ENCODE peak calls at places on chromosomes 4 and X, in four cellular contexts. Y is A549, E is WTC11, M is K562. U is an unnamed sample.
A peak's percentile ranks its signal among the peaks of the same experiment; 100 is the strongest.

GRCh38 chr4:10186228-10187214 is 69.9 kb upstream of the WDR1 start:
- DNase-seq in Y (no peak), E (no peak), M (peak; percentile 60), U (no peak)

GRCh38 chr4:117773067-117773946 is 261.0 kb upstream of the NDST3 start:
- DNase-seq in Y (no peak), E (no peak), M (no peak), U (no peak)

GRCh38 chr4:72569719-72570235 is 756 bp upstream of the ADAMTS3 start:
- DNase-seq in Y (no peak), E (no peak), M (no peak), U (no peak)

GRCh38 chr4:74544655-74545361 is 99.9 kb downstream of the AREG start:
- DNase-seq in Y (peak; percentile 82), E (no peak), M (no peak), U (peak; percentile 24)

GRCh38 chr4:183876268-183876934 is 28.7 kb upstream of the STOX2 start:
- DNase-seq in Y (peak; percentile 62), E (no peak), M (no peak), U (no peak)

GRCh38 chrX:46407753-46408130 is 137.5 kb downstream of the ZNF674 start:
- DNase-seq in Y (no peak), E (no peak), M (no peak), U (no peak)

GRCh38 chrX:1420371-1420770 is 28.5 kb upstream of the SLC25A6 start:
- DNase-seq in Y (no peak), E (peak; percentile 10), M (no peak), U (no peak)

GRCh38 chrX:23888887-23889501 is 18.7 kb downstream of the APOO start:
- DNase-seq in Y (peak; percentile 82), E (no peak), M (no peak), U (no peak)

GRCh38 chrX:40773809-40774208 is 38.5 kb upstream of the MED14 start:
- DNase-seq in Y (peak; percentile 7), E (no peak), M (no peak), U (no peak)

GRCh38 chr4:159428975-159429692 is 326.3 kb downstream of the RAPGEF2 start:
- DNase-seq in Y (no peak), E (no peak), M (no peak), U (no peak)

GRCh38 chr4:13541720-13542576 is 2.4 kb downstream of the NKX3-2 start:
- DNase-seq in Y (peak; percentile 38), E (peak; percentile 80), M (no peak), U (no peak)

GRCh38 chr4:37628977-37629609 is 57.1 kb downstream of the RELL1 start:
- DNase-seq in Y (peak; percentile 63), E (no peak), M (peak; percentile 43), U (no peak)

GRCh38 chr4:110609044-110609750 is 13.7 kb downstream of the PITX2 start:
- DNase-seq in Y (no peak), E (no peak), M (no peak), U (no peak)

GRCh38 chr4:39126256-39127095 is 55.9 kb upstream of the WDR19 start:
- DNase-seq in Y (no peak), E (no peak), M (no peak), U (no peak)

GRCh38 chr4:151013491-151013890 is 1.6 kb downstream of the LRBA start:
- DNase-seq in Y (no peak), E (no peak), M (no peak), U (no peak)

GRCh38 chr4:15652191-15652590 is 3.0 kb downstream of the FBXL5 start:
- DNase-seq in Y (no peak), E (no peak), M (no peak), U (no peak)

DNA sequence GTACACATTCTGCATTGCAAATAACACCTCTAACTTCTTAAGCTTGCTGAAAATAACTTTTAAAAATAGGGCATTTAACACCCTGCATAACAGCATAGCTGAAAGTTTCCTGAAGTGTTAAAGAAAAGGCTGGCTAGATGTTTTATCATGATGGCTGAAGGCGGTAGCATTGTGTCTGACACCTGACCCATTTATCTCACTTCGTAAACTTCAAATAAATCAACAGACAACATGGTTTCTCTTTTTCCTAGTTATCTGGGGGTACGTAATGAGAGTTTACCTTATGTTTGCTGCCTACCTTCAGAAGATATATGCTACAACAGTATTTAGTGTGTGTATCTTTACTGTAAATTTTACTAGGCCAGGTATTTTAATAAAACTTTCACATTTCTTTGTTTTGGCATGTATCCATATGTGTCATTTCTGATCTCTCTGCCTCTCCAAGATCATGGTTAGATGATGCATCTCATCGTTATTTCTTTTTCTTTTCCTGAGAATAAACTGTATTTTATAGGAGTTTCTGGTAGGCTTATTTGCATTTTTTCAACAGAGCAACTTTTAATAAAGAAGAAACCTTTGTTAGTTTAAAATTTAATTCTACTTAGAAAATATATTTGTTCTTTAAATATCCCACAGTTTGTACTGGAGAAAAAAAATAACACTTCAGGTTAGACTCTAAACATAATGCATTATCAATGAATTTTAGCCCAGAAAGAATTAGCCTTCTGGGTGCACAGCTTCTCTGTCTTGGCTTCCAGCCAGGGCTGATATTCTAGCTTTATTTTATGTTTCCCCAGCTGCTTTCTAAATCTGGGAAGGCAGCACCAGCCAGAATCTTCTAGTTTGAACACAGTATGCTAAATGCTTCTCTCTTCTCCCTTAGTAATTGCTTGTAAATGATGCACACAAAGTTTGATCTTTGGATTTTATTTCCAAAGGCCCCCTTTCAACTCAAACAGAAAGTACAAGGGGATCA is 2.9 kb downstream of the NDST4 start:
- DNase-seq in Y (no peak), E (no peak), M (no peak), U (no peak)
- TF ChIP-seq NR3C1 in Y (no peak), E (no peak), M (no peak), U (no peak)

DNA sequence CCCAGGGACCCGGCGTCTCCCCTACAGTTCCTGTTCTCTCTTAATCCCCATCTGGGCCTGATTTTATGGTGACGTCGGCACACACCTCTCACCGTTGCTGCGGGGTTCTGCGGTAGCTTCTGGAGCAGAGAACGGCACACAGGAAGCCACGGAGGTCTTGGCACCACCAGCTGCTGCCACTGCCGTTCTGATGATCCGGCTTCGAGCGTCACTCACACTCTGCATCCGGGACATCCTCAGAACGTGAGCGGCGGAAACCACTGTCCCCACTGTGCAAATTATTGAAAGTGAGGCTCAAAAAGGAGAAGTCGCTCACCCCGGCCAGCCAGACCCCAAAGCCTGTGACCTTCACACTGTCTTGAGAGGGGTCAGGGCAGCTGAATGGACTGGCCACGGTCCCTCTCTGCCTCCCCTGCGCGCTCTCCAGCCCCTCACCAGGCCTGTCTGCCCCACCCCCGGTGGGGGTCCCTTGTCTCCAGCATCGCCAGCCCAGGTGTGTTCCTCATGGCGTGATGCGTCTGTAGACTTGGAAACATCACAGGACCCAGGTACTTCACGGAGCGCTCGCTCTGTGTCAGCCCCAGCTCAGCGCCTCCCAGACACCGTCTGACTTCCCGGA is 201.1 kb downstream of the AFAP1 start:
- DNase-seq in Y (no peak), E (no peak), M (no peak), U (no peak)
- TF ChIP-seq NR3C1 in Y (no peak), E (no peak), M (no peak), U (no peak)

DNA sequence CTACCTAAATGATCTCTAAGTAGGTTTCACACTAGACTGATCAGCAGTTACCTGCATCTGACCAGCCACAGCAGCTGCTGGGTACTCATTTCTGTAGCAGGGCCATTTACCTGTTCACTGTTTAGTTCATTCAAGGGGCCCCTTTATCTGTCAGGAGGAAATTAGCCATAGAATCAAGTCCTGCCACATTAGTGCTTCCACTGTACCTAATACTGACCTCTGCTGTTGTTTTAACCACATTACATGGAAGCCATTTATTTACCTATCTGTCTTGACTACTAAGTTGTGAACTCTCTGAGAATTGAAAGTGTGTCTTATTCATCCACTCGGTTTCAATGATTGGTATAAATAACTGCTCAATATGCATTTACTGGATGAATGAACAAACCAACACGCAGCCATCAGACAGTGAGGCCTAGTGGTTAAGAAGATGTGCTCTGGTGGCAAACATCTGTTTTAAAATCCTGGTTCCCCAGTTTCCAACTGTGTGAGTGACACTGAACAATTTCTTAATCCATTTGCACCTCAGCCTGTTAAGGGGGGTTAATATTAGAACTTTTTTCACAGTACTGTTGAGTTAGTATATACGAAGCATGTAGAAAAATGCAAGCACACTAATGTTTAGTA is 30.0 kb upstream of the ANXA5 start:
- DNase-seq in Y (peak; percentile 61), E (no peak), M (peak; percentile 50), U (peak; percentile 64)
- TF ChIP-seq NR3C1 in Y (no peak), E (no peak), M (no peak), U (no peak)

DNA sequence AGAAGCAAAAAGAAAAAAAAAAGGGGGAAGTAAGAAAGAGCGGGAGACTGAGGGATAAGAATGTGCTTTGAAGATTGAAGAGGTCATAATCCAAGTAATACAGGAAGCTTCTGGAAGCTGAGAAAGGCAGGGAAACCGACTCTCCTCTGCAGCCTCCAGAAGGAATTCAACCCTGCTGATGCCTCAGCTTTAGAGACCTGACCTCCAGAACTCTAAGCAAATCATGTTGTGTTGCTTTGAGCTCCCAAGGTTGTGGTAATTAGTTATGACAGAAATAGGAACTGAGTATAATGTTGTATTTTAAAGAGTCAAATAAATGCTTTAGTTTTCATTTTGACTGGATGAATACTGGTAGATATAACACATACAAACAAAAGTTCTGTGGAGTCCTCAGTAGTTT is 48.0 kb upstream of the FAT1 start:
- DNase-seq in Y (no peak), E (no peak), M (no peak), U (no peak)
- TF ChIP-seq NR3C1 in Y (no peak), E (no peak), M (no peak), U (no peak)